ENCODE peak calls at places on chromosome 6, in nine cellular contexts. U, N, B, S, A, J, W, L and M are unnamed samples.

GRCh38 chr6:27294409-27294808 is 17.7 kb downstream of the POM121L2 start:
- DNase-seq in U (no peak), N (no peak), B (no peak), S (no peak), A (no peak), J (no peak), W (no peak), L (no peak), M (no peak)

GRCh38 chr6:46655803-46656202 is 3.0 kb downstream of the SLC25A27 start:
- DNase-seq in U (no peak), N (no peak), B (no peak), S (no peak), A (no peak), J (no peak), W (no peak), L (no peak), M (peak)

GRCh38 chr6:10659697-10660348 is 34.6 kb downstream of the C6orf52 start:
- DNase-seq in U (no peak), N (no peak), B (no peak), S (no peak), A (peak), J (peak), W (peak), L (peak), M (peak)

GRCh38 chr6:107304421-107305025 is 154.8 kb downstream of the PDSS2 start:
- DNase-seq in U (no peak), N (peak), B (no peak), S (no peak), A (no peak), J (peak), W (no peak), L (no peak), M (no peak)

GRCh38 chr6:117481278-117481925 is 1.1 kb upstream of the DCBLD1 start:
- DNase-seq in U (no peak), N (no peak), B (no peak), S (peak), A (no peak), J (peak), W (no peak), L (no peak), M (peak)

GRCh38 chr6:55528624-55529023 is 50.4 kb downstream of the HMGCLL1 start:
- DNase-seq in U (no peak), N (peak), B (no peak), S (no peak), A (no peak), J (no peak), W (no peak), L (no peak), M (peak)

GRCh38 chr6:77424761-77425160 is 38.5 kb downstream of the HTR1B start:
- DNase-seq in U (no peak), N (no peak), B (no peak), S (no peak), A (no peak), J (no peak), W (no peak), L (no peak), M (no peak)

GRCh38 chr6:130933712-130934200 is 106.5 kb downstream of the SMLR1 start:
- DNase-seq in U (no peak), N (peak), B (no peak), S (no peak), A (no peak), J (no peak), W (no peak), L (no peak), M (peak)

GRCh38 chr6:24539416-24539815 is 44.6 kb downstream of the ALDH5A1 start:
- DNase-seq in U (no peak), N (no peak), B (no peak), S (no peak), A (no peak), J (no peak), W (no peak), L (no peak), M (no peak)

GRCh38 chr6:104281370-104281769 is 578.3 kb downstream of the HACE1 start:
- DNase-seq in U (no peak), N (no peak), B (no peak), S (no peak), A (no peak), J (no peak), W (no peak), L (no peak), M (peak)

GRCh38 chr6:35368038-35368887 is 25.9 kb downstream of the PPARD start:
- DNase-seq in U (no peak), N (peak), B (no peak), S (peak), A (no peak), J (peak), W (no peak), L (no peak), M (no peak)

GRCh38 chr6:150547511-150548222 is 52.0 kb upstream of the PLEKHG1 start:
- DNase-seq in U (peak), N (no peak), B (no peak), S (no peak), A (peak), J (no peak), W (no peak), L (no peak), M (peak)

GRCh38 chr6:142374965-142375733 is 73.3 kb downstream of the ADGRG6 start:
- DNase-seq in U (no peak), N (peak), B (no peak), S (no peak), A (no peak), J (no peak), W (no peak), L (no peak), M (peak)

GRCh38 chr6:86215323-86215722 is 572.6 kb upstream of the SYNCRIP start:
- DNase-seq in U (no peak), N (no peak), B (no peak), S (no peak), A (no peak), J (no peak), W (no peak), L (no peak), M (no peak)

GRCh38 chr6:134074151-134074712 is 21.8 kb upstream of the SLC2A12 start:
- DNase-seq in U (no peak), N (no peak), B (no peak), S (no peak), A (no peak), J (no peak), W (no peak), L (peak), M (peak)

GRCh38 chr6:132357120-132357519 is 44.2 kb downstream of the MOXD1 start:
- DNase-seq in U (no peak), N (peak), B (no peak), S (no peak), A (no peak), J (no peak), W (no peak), L (no peak), M (no peak)

GRCh38 chr6:56594699-56595098 is 48.0 kb downstream of the DST start:
- DNase-seq in U (no peak), N (no peak), B (no peak), S (peak), A (no peak), J (peak), W (no peak), L (peak), M (no peak)

GRCh38 chr6:148825492-148825891 is 78.7 kb downstream of the UST start:
- DNase-seq in U (no peak), N (no peak), B (no peak), S (no peak), A (no peak), J (no peak), W (no peak), L (no peak), M (no peak)

GRCh38 chr6:155380666-155381332 is 66.5 kb upstream of the TFB1M start:
- DNase-seq in U (no peak), N (no peak), B (no peak), S (no peak), A (no peak), J (no peak), W (no peak), L (no peak), M (no peak)

GRCh38 chr6:148671952-148672351 is 74.9 kb upstream of the UST start:
- DNase-seq in U (no peak), N (no peak), B (no peak), S (no peak), A (no peak), J (no peak), W (no peak), L (no peak), M (no peak)

GRCh38 chr6:19180348-19181073 is 656.7 kb upstream of the ID4 start:
- DNase-seq in U (peak), N (peak), B (no peak), S (no peak), A (peak), J (no peak), W (no peak), L (no peak), M (no peak)

GRCh38 chr6:14274552-14275492 is 157.2 kb downstream of the CD83 start:
- DNase-seq in U (no peak), N (no peak), B (no peak), S (no peak), A (no peak), J (no peak), W (peak), L (no peak), M (no peak)

GRCh38 chr6:138258991-138259390 is 40.7 kb upstream of the PBOV1 start:
- DNase-seq in U (no peak), N (no peak), B (no peak), S (no peak), A (no peak), J (no peak), W (no peak), L (no peak), M (no peak)

GRCh38 chr6:169289671-169290408 is 36.2 kb upstream of the THBS2 start:
- DNase-seq in U (peak), N (peak), B (no peak), S (no peak), A (peak), J (no peak), W (no peak), L (no peak), M (no peak)